ENCODE peak calls at places on chromosomes 13 and 19, in six cellular contexts. A, Y, S, H, N and L are unnamed samples.

GRCh38 chr13:104875008-104875762 is 1660.3 kb downstream of the EFNB2 start:
- DNase-seq in A (peak; percentile 14), Y (no peak), S (no peak), H (no peak), N (no peak), L (no peak)

GRCh38 chr13:75079226-75079625 is 402.7 kb downstream of the TBC1D4 start:
- DNase-seq in A (no peak), Y (no peak), S (peak; percentile 14), H (no peak), N (peak; percentile 32), L (no peak)

GRCh38 chr13:65584126-65584525 is 1646.0 kb downstream of the PCDH9 start:
- DNase-seq in A (no peak), Y (no peak), S (no peak), H (no peak), N (no peak), L (no peak)

GRCh38 chr19:44626067-44626624 is 12.8 kb downstream of the IGSF23 start:
- DNase-seq in A (no peak), Y (no peak), S (peak; percentile 90), H (no peak), N (peak; percentile 93), L (peak; percentile 64)

GRCh38 chr19:9709305-9709704 is 34.4 kb upstream of the ZNF562 start:
- DNase-seq in A (no peak), Y (no peak), S (no peak), H (no peak), N (no peak), L (no peak)

GRCh38 chr19:53538378-53539109 is 599 bp downstream of the ZNF331 start:
- DNase-seq in A (no peak), Y (no peak), S (no peak), H (peak; percentile 60), N (no peak), L (no peak)

GRCh38 chr19:10654610-10655456 is 687 bp downstream of the ILF3 start:
- DNase-seq in A (peak; percentile 74), Y (peak; percentile 45), S (peak; percentile 94), H (peak; percentile 89), N (peak; percentile 47), L (peak; percentile 50)

GRCh38 chr19:3966051-3967017 is 4.6 kb downstream of the DAPK3 start:
- DNase-seq in A (no peak), Y (no peak), S (no peak), H (no peak), N (no peak), L (no peak)

GRCh38 chr19:14497347-14497921 is 1.5 kb upstream of the GIPC1 start:
- DNase-seq in A (no peak), Y (no peak), S (peak; percentile 49), H (peak; percentile 37), N (peak; percentile 33), L (no peak)

GRCh38 chr19:13398780-13399726 is 107.2 kb downstream of the CACNA1A start:
- DNase-seq in A (no peak), Y (no peak), S (peak; percentile 91), H (no peak), N (peak; percentile 96), L (no peak)

GRCh38 chr19:8397746-8398721 is 7.9 kb downstream of the RAB11B start:
- DNase-seq in A (no peak), Y (no peak), S (no peak), H (no peak), N (no peak), L (no peak)

GRCh38 chr13:26498524-26499208 is 58.8 kb upstream of the WASF3 start:
- DNase-seq in A (no peak), Y (no peak), S (peak; percentile 31), H (no peak), N (peak; percentile 22), L (no peak)

GRCh38 chr13:43284162-43284561 is 260.8 kb downstream of the DNAJC15 start:
- DNase-seq in A (no peak), Y (no peak), S (no peak), H (no peak), N (peak; percentile 36), L (no peak)